ENCODE peak calls at places on chromosomes 3 and 15, in seven cellular contexts. Z is mammary epithelial cell, O is A673, U is fibroblast of lung, X is HCT116, Y is hepatocyte, C is MM.1S. L is an unnamed sample.

GRCh38 chr3:135576786-135577185 is 388.7 kb upstream of the PPP2R3A start:
- DNase-seq in Z (no peak), O (no peak), U (no peak), X (no peak), Y (no peak), C (no peak), L (no peak)

GRCh38 chr15:92074161-92074560 is 220.7 kb downstream of the SLCO3A1 start:
- DNase-seq in Z (no peak), O (peak), U (no peak), X (no peak), Y (no peak), C (no peak), L (no peak)

GRCh38 chr3:120173056-120173675 is 78.9 kb upstream of the GSK3B start:
- DNase-seq in Z (no peak), O (no peak), U (no peak), X (no peak), Y (no peak), C (no peak), L (no peak)

GRCh38 chr3:29694783-29695182 is 413.9 kb downstream of the RBMS3 start:
- DNase-seq in Z (peak), O (peak), U (peak), X (peak), Y (peak), C (no peak), L (peak)

GRCh38 chr15:29734917-29735572 is 87.2 kb downstream of the TJP1 start:
- DNase-seq in Z (no peak), O (peak), U (no peak), X (peak), Y (peak), C (no peak), L (peak)

GRCh38 chr3:137332296-137332695 is 374.5 kb downstream of the IL20RB start:
- DNase-seq in Z (peak), O (no peak), U (no peak), X (no peak), Y (no peak), C (no peak), L (no peak)

GRCh38 chr3:100635273-100635701 is 25.9 kb downstream of the ADGRG7 start:
- DNase-seq in Z (no peak), O (no peak), U (no peak), X (no peak), Y (peak), C (no peak), L (no peak)

GRCh38 chr3:114319453-114319852 is 25.6 kb downstream of the TIGIT start:
- DNase-seq in Z (peak), O (peak), U (peak), X (no peak), Y (peak), C (no peak), L (peak)

GRCh38 chr15:98609144-98609852 is 39.0 kb upstream of the IGF1R start:
- DNase-seq in Z (peak), O (peak), U (peak), X (peak), Y (no peak), C (no peak), L (peak)

GRCh38 chr3:118792191-118792590 is 242.5 kb downstream of the IGSF11 start:
- DNase-seq in Z (no peak), O (no peak), U (no peak), X (no peak), Y (no peak), C (no peak), L (no peak)

GRCh38 chr15:47431501-47431900 is 285.8 kb upstream of the SEMA6D start:
- DNase-seq in Z (peak), O (no peak), U (peak), X (no peak), Y (no peak), C (no peak), L (no peak)

GRCh38 chr15:82768414-82769081 is 37.3 kb downstream of the FSD2 start:
- DNase-seq in Z (peak), O (no peak), U (peak), X (no peak), Y (peak), C (no peak), L (peak)

GRCh38 chr15:41806291-41807181 is 21.4 kb upstream of the JMJD7 start:
- DNase-seq in Z (peak), O (no peak), U (no peak), X (peak), Y (no peak), C (no peak), L (no peak)

GRCh38 chr3:140394488-140395133 is 283.3 kb upstream of the TRIM42 start:
- DNase-seq in Z (peak), O (no peak), U (no peak), X (no peak), Y (no peak), C (no peak), L (no peak)

GRCh38 chr3:112391648-112392047 is 58.7 kb downstream of the CD200 start:
- DNase-seq in Z (no peak), O (no peak), U (no peak), X (no peak), Y (no peak), C (no peak), L (no peak)

GRCh38 chr15:74006774-74007639 is 12.5 kb downstream of the PML start:
- DNase-seq in Z (no peak), O (no peak), U (no peak), X (no peak), Y (no peak), C (no peak), L (no peak)

GRCh38 chr15:29756358-29757267 is 65.7 kb downstream of the TJP1 start:
- DNase-seq in Z (peak), O (no peak), U (no peak), X (no peak), Y (no peak), C (no peak), L (no peak)

GRCh38 chr3:16740531-16740930 is 135.3 kb upstream of the DAZL start:
- DNase-seq in Z (no peak), O (no peak), U (no peak), X (no peak), Y (no peak), C (no peak), L (no peak)

GRCh38 chr3:196177567-196177966 is 33.6 kb downstream of the ZDHHC19 start:
- DNase-seq in Z (no peak), O (no peak), U (no peak), X (no peak), Y (no peak), C (no peak), L (no peak)

GRCh38 chr3:194130807-194131589 is 5.0 kb upstream of the HES1 start:
- DNase-seq in Z (peak), O (no peak), U (no peak), X (no peak), Y (peak), C (peak), L (peak)

GRCh38 chr3:58034738-58035511 is 26.7 kb downstream of the FLNB start:
- DNase-seq in Z (no peak), O (no peak), U (no peak), X (no peak), Y (no peak), C (peak), L (no peak)

GRCh38 chr15:72235298-72235697 is 4.3 kb upstream of the PKM start:
- DNase-seq in Z (no peak), O (no peak), U (no peak), X (no peak), Y (no peak), C (no peak), L (no peak)

GRCh38 chr15:88450125-88450798 is 16.9 kb downstream of the MRPL46 start:
- DNase-seq in Z (peak), O (peak), U (peak), X (peak), Y (peak), C (peak), L (peak)

GRCh38 chr3:14431928-14432834 is 29.8 kb downstream of the SLC6A6 start:
- DNase-seq in Z (peak), O (peak), U (peak), X (peak), Y (peak), C (peak), L (peak)

GRCh38 chr3:126013742-126014141 is 44.8 kb downstream of the ROPN1B start:
- DNase-seq in Z (peak), O (no peak), U (no peak), X (no peak), Y (no peak), C (no peak), L (no peak)

GRCh38 chr3:49161808-49162530 is 4.2 kb downstream of the CCDC71 start:
- DNase-seq in Z (no peak), O (no peak), U (no peak), X (no peak), Y (no peak), C (no peak), L (no peak)

GRCh38 chr3:55075846-55076245 is 148.0 kb upstream of the LRTM1 start:
- DNase-seq in Z (no peak), O (no peak), U (no peak), X (no peak), Y (no peak), C (no peak), L (no peak)

GRCh38 chr3:101868534-101869464 is 19.5 kb downstream of the NFKBIZ start:
- DNase-seq in Z (no peak), O (no peak), U (no peak), X (no peak), Y (no peak), C (no peak), L (peak)

GRCh38 chr3:113894927-113895326 is 52.9 kb upstream of the ZDHHC23 start:
- DNase-seq in Z (no peak), O (no peak), U (no peak), X (no peak), Y (no peak), C (no peak), L (no peak)

GRCh38 chr3:9008550-9009255 is 45.4 kb upstream of the RAD18 start:
- DNase-seq in Z (peak), O (no peak), U (no peak), X (no peak), Y (no peak), C (no peak), L (no peak)

GRCh38 chr3:95289295-95289694 is 1226.4 kb downstream of the NSUN3 start:
- DNase-seq in Z (no peak), O (no peak), U (peak), X (no peak), Y (no peak), C (no peak), L (no peak)

GRCh38 chr15:35851491-35851890 is 305.5 kb upstream of the DPH6 start:
- DNase-seq in Z (no peak), O (peak), U (no peak), X (no peak), Y (no peak), C (no peak), L (no peak)

GRCh38 chr3:172170841-172171240 is 131.5 kb downstream of the FNDC3B start:
- DNase-seq in Z (no peak), O (no peak), U (no peak), X (no peak), Y (no peak), C (no peak), L (no peak)

GRCh38 chr15:85545757-85546156 is 165.4 kb downstream of the AKAP13 start:
- DNase-seq in Z (no peak), O (no peak), U (no peak), X (no peak), Y (no peak), C (no peak), L (no peak)

GRCh38 chr15:51267047-51267713 is 71.2 kb downstream of the CYP19A1 start:
- DNase-seq in Z (no peak), O (peak), U (no peak), X (no peak), Y (no peak), C (no peak), L (no peak)
- TF ChIP-seq EZH2 in Z (no peak), O (no peak), U (peak), X (no peak), Y (peak), C (no peak), L (no peak)

GRCh38 chr15:68431037-68431791 is 749 bp downstream of the ITGA11 start:
- DNase-seq in Z (peak), O (peak), U (no peak), X (no peak), Y (peak), C (no peak), L (no peak)
- H3K4me3 ChIP-seq in Z (peak), O (peak), U (peak), X (no peak), Y (peak), C (peak), L (no peak)

GRCh38 chr15:59993041-59993750 is 10.9 kb upstream of the FOXB1 start:
- DNase-seq in Z (no peak), O (no peak), U (no peak), X (no peak), Y (no peak), C (no peak), L (no peak)

GRCh38 chr15:59995568-59996349 is 8.4 kb upstream of the FOXB1 start:
- DNase-seq in Z (no peak), O (no peak), U (no peak), X (no peak), Y (no peak), C (no peak), L (no peak)

GRCh38 chr15:59996498-59997041 is 7.5 kb upstream of the FOXB1 start:
- DNase-seq in Z (no peak), O (no peak), U (no peak), X (no peak), Y (peak), C (peak), L (no peak)

GRCh38 chr15:59993950-59994401 is 10.1 kb upstream of the FOXB1 start:
- DNase-seq in Z (no peak), O (no peak), U (no peak), X (no peak), Y (no peak), C (no peak), L (no peak)

DNA sequence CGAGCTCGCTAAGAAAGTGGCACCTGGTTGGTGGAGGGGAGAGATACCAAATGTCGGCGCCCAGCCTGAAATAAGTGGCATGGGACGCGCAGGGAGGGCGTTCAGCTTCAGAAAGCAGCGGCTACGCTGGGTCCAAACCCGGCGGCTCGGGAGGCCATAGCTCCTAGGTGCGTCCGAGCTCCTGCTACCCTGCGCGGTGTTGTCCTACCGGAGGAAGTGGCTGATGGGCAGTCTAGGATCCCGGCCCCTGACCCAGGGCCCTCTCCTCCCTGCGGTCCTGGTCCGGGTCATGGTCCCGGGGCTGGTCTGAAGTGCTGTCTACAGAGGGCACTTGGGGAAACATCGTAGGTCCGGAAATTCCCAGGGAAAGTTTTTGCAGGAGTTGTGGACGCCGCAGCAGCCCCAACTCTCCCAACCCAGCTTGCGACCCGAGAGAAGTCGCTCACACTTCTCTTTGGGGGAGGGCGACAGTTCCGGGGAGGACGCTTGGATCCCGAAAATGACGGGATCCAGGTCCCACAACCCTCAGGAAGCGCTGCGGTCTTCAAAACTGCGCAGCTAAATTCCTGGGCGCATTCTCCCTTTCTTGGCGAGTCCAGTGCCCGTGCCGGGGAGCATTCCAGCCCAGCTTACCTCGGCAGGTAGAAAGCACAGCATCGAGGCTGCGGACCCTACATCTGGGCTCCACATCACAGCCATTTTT is 9.1 kb upstream of the FOXB1 start:
- DNase-seq in Z (no peak), O (no peak), U (no peak), X (no peak), Y (no peak), C (no peak), L (no peak)
- TF ChIP-seq EZH2 in Z (peak), O (peak), U (peak), X (no peak), Y (peak), C (no peak), L (no peak)

DNA sequence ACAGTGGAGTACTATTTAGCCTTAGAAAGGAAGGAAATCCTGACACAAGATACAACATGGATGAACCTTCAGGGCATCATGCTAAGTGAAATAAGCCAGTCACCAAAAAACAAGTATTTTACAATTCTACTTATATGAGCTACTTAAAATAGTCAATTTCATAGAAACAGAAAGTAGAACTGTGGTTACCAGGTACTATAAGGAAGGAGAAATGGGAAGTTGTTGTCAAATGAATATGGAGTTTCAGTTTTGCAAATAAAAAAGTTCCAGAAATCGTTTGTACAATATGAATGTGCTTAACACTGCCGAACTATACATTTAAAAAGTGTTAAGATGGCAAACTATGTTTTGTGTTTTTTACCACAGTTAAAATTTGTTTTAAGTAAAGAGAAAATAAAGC is 26.8 kb downstream of the TRANK1 start:
- DNase-seq in Z (no peak), O (peak), U (no peak), X (no peak), Y (no peak), C (peak), L (no peak)
- H3K4me3 ChIP-seq in Z (no peak), O (peak), U (no peak), X (no peak), Y (no peak), C (peak), L (no peak)

DNA sequence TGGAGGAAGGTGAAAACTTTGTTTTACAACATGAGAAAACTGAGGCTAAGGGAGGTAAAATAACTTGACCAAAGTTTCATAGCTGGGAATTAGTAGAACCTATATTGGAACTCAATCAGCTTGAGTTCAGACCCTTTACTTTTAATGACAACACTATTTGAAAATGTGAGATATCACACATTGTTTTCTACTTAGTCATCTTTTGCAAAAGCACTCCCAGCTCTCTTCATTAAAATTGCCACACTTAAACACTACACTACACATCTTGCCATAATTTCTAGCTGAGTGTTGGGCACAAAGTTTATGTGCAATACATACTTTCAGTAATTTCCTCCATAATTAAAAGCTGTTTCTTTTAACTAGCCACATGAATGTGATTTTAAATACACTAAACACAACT is 230.4 kb upstream of the DCBLD2 start:
- DNase-seq in Z (peak), O (peak), U (no peak), X (no peak), Y (no peak), C (no peak), L (no peak)
- TF ChIP-seq EZH2 in Z (no peak), O (no peak), U (no peak), X (no peak), Y (no peak), C (no peak), L (no peak)

DNA sequence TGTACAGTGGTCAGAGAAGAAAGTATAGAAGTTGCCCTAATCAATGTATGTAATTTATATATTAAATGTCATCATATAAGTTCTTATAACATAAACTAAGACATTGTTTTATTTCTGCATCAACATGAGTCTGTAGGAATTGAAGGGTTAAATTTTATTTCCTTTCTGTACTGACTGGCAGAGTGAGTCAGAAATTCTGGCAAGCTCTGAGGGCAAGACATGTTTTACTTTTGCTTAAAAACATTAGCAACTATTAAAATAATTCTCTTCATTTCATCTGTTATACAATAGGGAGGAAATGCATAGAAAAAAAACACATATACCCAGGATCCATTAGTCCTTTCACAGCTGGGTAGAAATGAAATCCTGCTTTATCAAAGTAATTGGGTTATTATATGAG is 171.4 kb upstream of the ALCAM start:
- DNase-seq in Z (peak), O (peak), U (peak), X (no peak), Y (no peak), C (no peak), L (no peak)
- H3K4me3 ChIP-seq in Z (no peak), O (no peak), U (no peak), X (no peak), Y (no peak), C (no peak), L (no peak)

GRCh38 chr3:151084893-151085226 is 604 bp upstream of the MED12L start:
- DNase-seq in Z (no peak), O (no peak), U (no peak), X (no peak), Y (no peak), C (no peak), L (no peak)

GRCh38 chr3:151086484-151087456 is 1.3 kb downstream of the MED12L start:
- DNase-seq in Z (peak), O (peak), U (peak), X (peak), Y (peak), C (peak), L (peak)

GRCh38 chr3:151085889-151086483 is 522 bp downstream of the MED12L start:
- DNase-seq in Z (no peak), O (no peak), U (no peak), X (no peak), Y (peak), C (peak), L (no peak)

GRCh38 chr3:151082880-151083838 is 2.3 kb upstream of the MED12L start:
- DNase-seq in Z (no peak), O (no peak), U (no peak), X (no peak), Y (no peak), C (no peak), L (no peak)

GRCh38 chr3:151085227-151085888 is at the start of gene MED12L:
- DNase-seq in Z (peak), O (peak), U (peak), X (peak), Y (peak), C (peak), L (peak)
- TF ChIP-seq EZH2 in Z (no peak), O (no peak), U (no peak), X (no peak), Y (no peak), C (no peak), L (no peak)

GRCh38 chr15:89654311-89654761 is 931 bp downstream of the KIF7 start:
- DNase-seq in Z (no peak), O (no peak), U (peak), X (no peak), Y (no peak), C (no peak), L (peak)
- H3K4me3 ChIP-seq in Z (peak), O (peak), U (peak), X (no peak), Y (peak), C (no peak), L (peak)

GRCh38 chr15:58065445-58066041 is at the start of gene ALDH1A2:
- DNase-seq in Z (no peak), O (no peak), U (no peak), X (no peak), Y (peak), C (no peak), L (no peak)
- TF ChIP-seq EZH2 in Z (no peak), O (no peak), U (peak), X (no peak), Y (peak), C (no peak), L (no peak)